ENCODE peak calls at places on chromosomes 13 and 19, in seven cellular contexts. One of them, this sample, is unnamed. For H3K4me1 and H3K27me3, the result is how much of the 10 kb centered on the place peaks cover.

GRCh38 chr19:47766359-47766620 is 12.2 kb upstream of the SELENOW start:
- DNase-seq in RWPE2: no peak
- DNase-seq in heart right ventricle: no peak
- DNase-seq in thyroid gland: no peak
- DNase-seq in ovary: no peak
- DNase-seq in testis: no peak
- DNase-seq in thoracic aorta: no peak
- DNase-seq in this sample: no peak

GRCh38 chr13:68185767-68186166 is 955.6 kb upstream of the PCDH9 start:
- DNase-seq in thyroid gland: no peak
- DNase-seq in thoracic aorta: no peak
- DNase-seq in ovary: no peak
- DNase-seq in RWPE2: no peak
- DNase-seq in heart right ventricle: no peak
- DNase-seq in testis: no peak
- DNase-seq in this sample: no peak

GRCh38 chr19:34135033-34135370 is 37.3 kb upstream of the LSM14A start:
- DNase-seq in ovary: no peak
- DNase-seq in thyroid gland: no peak
- DNase-seq in testis: no peak
- DNase-seq in RWPE2: no peak
- DNase-seq in heart right ventricle: no peak
- DNase-seq in thoracic aorta: no peak
- DNase-seq in this sample: no peak

GRCh38 chr13:72126424-72126823 is 259.4 kb upstream of the DACH1 start:
- DNase-seq in ovary: no peak
- DNase-seq in thyroid gland: no peak
- DNase-seq in RWPE2: no peak
- DNase-seq in testis: no peak
- DNase-seq in heart right ventricle: no peak
- DNase-seq in thoracic aorta: no peak
- DNase-seq in this sample: no peak

GRCh38 chr19:30034321-30034720 is 92.3 kb downstream of the URI1 start:
- DNase-seq in heart right ventricle: no peak
- DNase-seq in thoracic aorta: no peak
- DNase-seq in RWPE2: no peak
- DNase-seq in ovary: no peak
- DNase-seq in thyroid gland: no peak
- DNase-seq in testis: no peak
- DNase-seq in this sample: no peak

GRCh38 chr19:33161201-33161600 is 29.3 kb downstream of the WDR88 start:
- DNase-seq in ovary: no peak
- DNase-seq in heart right ventricle: no peak
- DNase-seq in thoracic aorta: no peak
- DNase-seq in testis: no peak
- DNase-seq in thyroid gland: no peak
- DNase-seq in RWPE2: no peak
- DNase-seq in this sample: no peak

GRCh38 chr13:95956589-95957148 is 96.5 kb downstream of the UGGT2 start:
- DNase-seq in thyroid gland: no peak
- DNase-seq in thoracic aorta: no peak
- DNase-seq in ovary: no peak
- DNase-seq in testis: no peak
- DNase-seq in heart right ventricle: no peak
- DNase-seq in RWPE2: no peak
- DNase-seq in this sample: no peak

GRCh38 chr13:112699318-112699918 is 9.6 kb downstream of the ATP11A start:
- DNase-seq in heart right ventricle: no peak
- DNase-seq in thoracic aorta: no peak
- DNase-seq in thyroid gland: no peak
- DNase-seq in RWPE2: no peak
- DNase-seq in testis: no peak
- DNase-seq in ovary: no peak
- DNase-seq in this sample: no peak

GRCh38 chr19:17448190-17448967 is at the start of gene TMEM221:
- DNase-seq in RWPE2: no peak
- DNase-seq in thoracic aorta: no peak
- DNase-seq in ovary: peak
- DNase-seq in testis: peak
- DNase-seq in thyroid gland: peak
- DNase-seq in heart right ventricle: peak
- DNase-seq in this sample: peak

GRCh38 chr19:33500991-33501390 is 20.6 kb downstream of the PEPD start:
- DNase-seq in heart right ventricle: no peak
- DNase-seq in thoracic aorta: no peak
- DNase-seq in RWPE2: peak
- DNase-seq in thyroid gland: no peak
- DNase-seq in testis: no peak
- DNase-seq in ovary: no peak
- DNase-seq in this sample: no peak

GRCh38 chr13:94435604-94436226 is 43.8 kb downstream of the DCT start:
- DNase-seq in RWPE2: no peak
- DNase-seq in heart right ventricle: no peak
- DNase-seq in thoracic aorta: no peak
- DNase-seq in testis: no peak
- DNase-seq in ovary: no peak
- DNase-seq in thyroid gland: no peak
- DNase-seq in this sample: peak

GRCh38 chr19:23905771-23906170 is 8.9 kb upstream of the ZNF726 start:
- DNase-seq in ovary: no peak
- DNase-seq in thyroid gland: no peak
- DNase-seq in heart right ventricle: no peak
- DNase-seq in RWPE2: no peak
- DNase-seq in testis: no peak
- DNase-seq in thoracic aorta: no peak
- DNase-seq in this sample: no peak

GRCh38 chr19:31946491-31946890 is 398.9 kb upstream of the ZNF507 start:
- DNase-seq in thoracic aorta: no peak
- DNase-seq in ovary: no peak
- DNase-seq in thyroid gland: peak
- DNase-seq in RWPE2: no peak
- DNase-seq in testis: no peak
- DNase-seq in heart right ventricle: peak
- DNase-seq in this sample: no peak

GRCh38 chr13:44342741-44343140 is 30.9 kb upstream of the SERP2 start:
- DNase-seq in testis: no peak
- DNase-seq in ovary: no peak
- DNase-seq in heart right ventricle: no peak
- DNase-seq in RWPE2: no peak
- DNase-seq in thyroid gland: no peak
- DNase-seq in thoracic aorta: no peak
- DNase-seq in this sample: no peak

GRCh38 chr19:2294377-2295335 is 12.7 kb upstream of the PEAK3 start:
- DNase-seq in testis: no peak
- DNase-seq in RWPE2: no peak
- DNase-seq in heart right ventricle: no peak
- DNase-seq in ovary: no peak
- DNase-seq in thoracic aorta: no peak
- DNase-seq in thyroid gland: no peak
- DNase-seq in this sample: no peak

GRCh38 chr13:51435002-51435578 is 17.7 kb downstream of the INTS6 start:
- DNase-seq in RWPE2: no peak
- DNase-seq in thoracic aorta: no peak
- DNase-seq in heart right ventricle: no peak
- DNase-seq in thyroid gland: no peak
- DNase-seq in ovary: no peak
- DNase-seq in testis: no peak
- DNase-seq in this sample: no peak

GRCh38 chr13:99165753-99166587 is 34.7 kb upstream of the UBAC2 start:
- DNase-seq in RWPE2: no peak
- DNase-seq in heart right ventricle: no peak
- DNase-seq in thyroid gland: no peak
- DNase-seq in ovary: no peak
- DNase-seq in thoracic aorta: no peak
- DNase-seq in testis: no peak
- DNase-seq in this sample: no peak

GRCh38 chr13:40963927-40964326 is 55.2 kb downstream of the ELF1 start:
- DNase-seq in testis: no peak
- DNase-seq in heart right ventricle: no peak
- DNase-seq in thoracic aorta: no peak
- DNase-seq in thyroid gland: no peak
- DNase-seq in ovary: no peak
- DNase-seq in RWPE2: no peak
- DNase-seq in this sample: peak

GRCh38 chr19:14497347-14497921 is 1.5 kb upstream of the GIPC1 start:
- DNase-seq in thyroid gland: no peak
- DNase-seq in ovary: no peak
- DNase-seq in testis: no peak
- DNase-seq in RWPE2: no peak
- DNase-seq in heart right ventricle: peak
- DNase-seq in thoracic aorta: no peak
- DNase-seq in this sample: no peak

DNA sequence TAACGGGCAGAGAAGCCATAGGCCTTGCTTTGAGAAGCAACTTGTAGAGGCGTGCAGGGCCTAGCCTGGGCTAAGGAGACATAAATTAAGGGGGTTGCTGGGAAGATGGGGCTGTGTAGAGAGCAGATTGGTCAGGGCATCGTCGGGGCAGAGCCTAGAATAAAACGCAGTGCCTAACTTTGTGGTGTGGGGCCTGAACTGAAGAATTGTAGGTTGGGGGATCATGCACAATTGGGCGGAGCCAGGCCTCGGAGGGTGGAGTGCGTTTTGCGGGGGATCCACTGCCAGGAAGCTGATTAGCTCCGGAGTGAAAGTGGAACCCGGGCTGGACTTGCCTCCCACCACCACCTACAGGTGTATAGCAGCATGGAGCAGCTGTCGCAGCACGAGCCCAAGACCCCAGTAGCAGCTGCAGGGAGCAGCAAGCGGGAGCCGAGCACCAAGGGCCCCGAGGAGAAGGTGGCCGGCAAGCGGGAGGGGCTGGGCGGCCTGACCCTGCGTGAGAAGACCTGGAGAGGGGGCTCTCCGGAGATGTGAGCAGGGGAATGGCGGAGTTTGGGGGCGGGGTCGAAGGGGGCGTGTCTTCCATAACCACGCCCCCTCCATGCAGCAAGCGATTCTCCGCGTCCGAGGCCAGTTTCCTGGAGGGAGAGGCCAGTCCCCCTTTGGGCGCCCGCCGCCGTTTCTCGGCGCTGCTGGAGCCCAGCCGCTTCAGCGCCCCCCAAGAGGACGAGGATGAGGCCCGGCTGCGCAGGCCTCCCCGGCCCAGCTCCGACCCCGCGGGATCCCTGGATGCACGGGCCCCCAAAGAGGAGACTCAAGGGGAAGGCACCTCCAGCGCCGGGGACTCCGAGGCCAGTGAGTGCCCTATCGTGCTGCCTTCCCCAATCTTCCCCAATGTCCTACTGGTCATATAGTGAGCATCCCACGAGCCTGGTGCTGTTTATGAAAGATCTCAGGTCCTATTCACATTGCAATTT is 13.8 kb downstream of the DNASE2 start:
- DNase-seq in thyroid gland: peak
- DNase-seq in RWPE2: no peak
- DNase-seq in ovary: peak
- DNase-seq in testis: peak
- DNase-seq in heart right ventricle: peak
- DNase-seq in thoracic aorta: no peak
- DNase-seq in this sample: peak
- H3K4me1 ChIP-seq in thyroid gland: under half
- H3K4me1 ChIP-seq in RWPE2: under half
- H3K4me1 ChIP-seq in ovary: under half
- H3K4me1 ChIP-seq in testis: under half
- H3K4me1 ChIP-seq in heart right ventricle: under half
- H3K4me1 ChIP-seq in thoracic aorta: under half
- H3K4me1 ChIP-seq in this sample: under half

DNA sequence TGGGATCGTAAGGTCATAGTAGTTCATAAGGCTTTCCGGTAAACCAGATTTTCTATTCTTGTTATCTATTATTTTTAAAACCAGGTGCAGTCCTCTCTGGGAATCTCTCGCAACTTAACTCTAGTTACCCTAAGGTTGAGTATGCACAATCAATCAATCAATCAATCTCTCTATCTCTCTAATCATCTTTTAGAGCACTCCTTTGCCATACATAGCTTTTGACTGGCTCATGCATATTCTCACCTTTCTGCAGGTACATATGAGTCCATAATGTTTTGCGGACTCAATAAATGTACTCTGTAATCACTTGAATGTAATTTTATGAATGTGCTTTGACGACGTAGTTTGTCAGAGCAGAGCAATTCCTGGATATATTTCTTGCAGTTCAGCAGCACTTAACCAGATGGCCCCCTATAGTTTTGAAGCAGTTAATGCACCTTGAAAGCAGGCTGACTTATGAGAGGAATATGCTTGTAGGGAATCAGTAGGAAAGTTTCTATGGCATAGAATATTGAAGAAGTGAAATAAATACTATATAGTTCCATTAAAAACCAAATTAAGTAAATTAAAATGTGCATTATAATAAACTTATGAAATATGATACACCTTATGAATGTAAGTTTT is 524.7 kb downstream of the GPC5 start:
- DNase-seq in thoracic aorta: no peak
- DNase-seq in testis: no peak
- DNase-seq in RWPE2: no peak
- DNase-seq in thyroid gland: no peak
- DNase-seq in heart right ventricle: no peak
- DNase-seq in ovary: no peak
- DNase-seq in this sample: no peak
- TF ChIP-seq CTCF in thoracic aorta: no peak
- TF ChIP-seq CTCF in testis: peak
- TF ChIP-seq CTCF in RWPE2: peak
- TF ChIP-seq CTCF in thyroid gland: no peak
- TF ChIP-seq CTCF in heart right ventricle: no peak
- TF ChIP-seq CTCF in ovary: no peak
- TF ChIP-seq CTCF in this sample: peak

DNA sequence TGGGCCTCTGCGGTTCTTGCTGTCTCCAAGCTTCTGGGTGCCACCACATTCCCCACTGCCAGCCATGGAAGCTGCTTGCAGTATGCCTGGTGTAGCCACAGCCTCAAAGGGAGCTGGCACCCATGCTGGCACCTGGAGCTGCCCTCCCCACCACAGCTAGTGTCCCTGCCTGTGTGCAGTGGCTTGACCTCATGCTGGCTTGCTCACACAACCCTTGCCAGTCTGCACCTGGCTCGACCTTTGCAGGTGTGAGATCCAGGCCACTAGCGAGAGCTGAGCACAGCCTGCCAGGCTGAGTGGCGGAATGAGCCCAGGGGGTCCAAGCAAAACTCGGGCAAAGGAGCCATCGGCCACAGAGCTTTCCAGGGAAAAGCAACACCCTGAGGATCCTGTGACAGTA is 236.7 kb upstream of the CSNK1A1L start:
- DNase-seq in thyroid gland: no peak
- DNase-seq in ovary: no peak
- DNase-seq in heart right ventricle: no peak
- DNase-seq in thoracic aorta: no peak
- DNase-seq in testis: no peak
- DNase-seq in RWPE2: no peak
- DNase-seq in this sample: no peak
- H3K27me3 ChIP-seq in thyroid gland: under half
- H3K27me3 ChIP-seq in ovary: under half
- H3K27me3 ChIP-seq in heart right ventricle: under half
- H3K27me3 ChIP-seq in thoracic aorta: under half
- H3K27me3 ChIP-seq in testis: under half
- H3K27me3 ChIP-seq in RWPE2: under half
- H3K27me3 ChIP-seq in this sample: under half

DNA sequence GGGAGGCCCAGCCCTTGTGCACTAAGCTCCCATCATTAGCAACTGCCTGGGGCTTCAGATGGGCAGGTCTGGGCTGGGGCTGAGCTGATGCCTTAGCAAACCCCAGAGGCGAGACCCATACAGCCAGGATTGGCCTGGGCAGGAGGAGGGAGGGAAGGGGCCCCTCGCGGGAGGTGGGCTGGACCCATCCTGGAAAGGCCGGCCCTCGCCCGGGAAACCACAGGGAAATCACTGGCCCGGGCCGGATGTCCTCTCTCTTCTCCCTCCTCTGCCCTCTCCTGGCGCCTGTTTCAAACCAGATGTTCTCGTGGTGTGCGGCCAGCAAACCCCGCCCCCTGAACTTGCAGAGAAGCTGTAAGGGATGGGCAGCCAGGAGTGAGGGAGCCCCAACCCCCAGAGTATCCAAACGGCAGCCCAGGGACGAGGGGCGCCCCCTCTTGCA is 43.1 kb downstream of the TMEM255B start:
- DNase-seq in heart right ventricle: peak
- DNase-seq in thyroid gland: no peak
- DNase-seq in testis: peak
- DNase-seq in ovary: peak
- DNase-seq in thoracic aorta: no peak
- DNase-seq in RWPE2: peak
- DNase-seq in this sample: no peak
- H3K4me1 ChIP-seq in heart right ventricle: under half
- H3K4me1 ChIP-seq in thyroid gland: under half
- H3K4me1 ChIP-seq in testis: under half
- H3K4me1 ChIP-seq in ovary: under half
- H3K4me1 ChIP-seq in thoracic aorta: under half
- H3K4me1 ChIP-seq in RWPE2: under half
- H3K4me1 ChIP-seq in this sample: under half